ENCODE peak calls at places on chromosomes 1 and 21, in six cellular contexts. W, C, P, O, E and Q are unnamed samples.
A peak's percentile ranks its signal among the peaks of the same experiment; 100 is the strongest.

GRCh38 chr1:27481994-27482620 is 7.9 kb downstream of the WASF2 start:
- DNase-seq in C (no peak), E (no peak), W (no peak), O (no peak), P (no peak), Q (no peak)

GRCh38 chr1:23216771-23217420 is 406 bp downstream of the HTR1D start:
- DNase-seq in O (peak; percentile 19), E (peak; percentile 34), P (peak; percentile 61), W (peak; percentile 37), C (no peak), Q (no peak)

GRCh38 chr1:187051618-187052232 is 223.0 kb downstream of the PLA2G4A start:
- DNase-seq in W (no peak), C (peak; percentile 54), P (peak; percentile 56), E (no peak), O (peak; percentile 17), Q (peak; percentile 5)

GRCh38 chr1:218930000-218930399 is 243.7 kb upstream of the LYPLAL1 start:
- DNase-seq in O (no peak), P (no peak), W (no peak), C (no peak), E (no peak), Q (no peak)

GRCh38 chr1:198529414-198529813 is 11.1 kb downstream of the ATP6V1G3 start:
- DNase-seq in P (no peak), E (no peak), C (peak; percentile 90), W (no peak), O (no peak), Q (peak; percentile 83)

GRCh38 chr1:244796719-244797406 is 38.6 kb upstream of the COX20 start:
- DNase-seq in O (peak; percentile 74), P (peak; percentile 73), C (peak; percentile 61), E (peak; percentile 73), W (peak; percentile 42), Q (peak; percentile 48)

GRCh38 chr1:40763742-40764532 is 19.6 kb upstream of the KCNQ4 start:
- DNase-seq in E (no peak), W (no peak), P (no peak), C (no peak), O (no peak), Q (no peak)

GRCh38 chr1:171357179-171357578 is 43.2 kb downstream of the FMO4 start:
- DNase-seq in E (no peak), O (no peak), C (no peak), W (no peak), P (no peak), Q (no peak)

GRCh38 chr1:94339229-94339927 is 78.8 kb upstream of the ABCD3 start:
- DNase-seq in O (no peak), E (no peak), C (no peak), P (no peak), W (no peak), Q (no peak)

GRCh38 chr1:1753607-1754005 is 24.7 kb downstream of the NADK start:
- DNase-seq in C (no peak), O (no peak), E (no peak), W (peak; percentile 38), P (no peak), Q (no peak)

GRCh38 chr21:28991861-28992525 is 684 bp downstream of the LTN1 start:
- DNase-seq in C (no peak), P (peak; percentile 2), E (no peak), O (no peak), W (no peak), Q (no peak)

GRCh38 chr1:47794081-47794480 is 203.1 kb downstream of the TRABD2B start:
- DNase-seq in C (no peak), P (no peak), W (no peak), O (no peak), E (no peak), Q (no peak)

GRCh38 chr1:71049951-71050598 is 2.5 kb upstream of the PTGER3 start:
- DNase-seq in E (peak; percentile 27), C (peak; percentile 72), O (no peak), P (peak; percentile 78), W (no peak), Q (peak; percentile 72)

GRCh38 chr1:51839094-51839493 is 39.4 kb downstream of the NRDC start:
- DNase-seq in W (no peak), O (no peak), E (no peak), C (no peak), P (no peak), Q (no peak)

GRCh38 chr1:200015811-200016210 is 11.7 kb upstream of the NR5A2 start:
- DNase-seq in O (no peak), E (no peak), C (peak; percentile 56), W (no peak), P (no peak), Q (no peak)

GRCh38 chr1:19976317-19977003 is 3.0 kb downstream of the PLA2G2A start:
- DNase-seq in C (no peak), P (no peak), O (no peak), E (no peak), W (no peak), Q (no peak)

GRCh38 chr1:201495447-201496295 is 11.3 kb downstream of the CSRP1 start:
- DNase-seq in E (peak; percentile 52), O (no peak), P (peak; percentile 88), C (peak; percentile 73), W (peak; percentile 91), Q (peak; percentile 44)

GRCh38 chr1:154155282-154155681 is 409 bp upstream of the NUP210L start:
- DNase-seq in O (no peak), W (peak; percentile 49), E (no peak), C (peak; percentile 31), P (peak; percentile 19), Q (peak; percentile 16)

GRCh38 chr1:93625582-93626327 is 55.9 kb downstream of the BCAR3 start:
- DNase-seq in E (no peak), O (no peak), P (no peak), W (no peak), C (peak; percentile 91), Q (peak; percentile 86)

GRCh38 chr1:119582801-119583200 is 65.3 kb downstream of the ZNF697 start:
- DNase-seq in W (peak; percentile 42), P (peak; percentile 64), C (peak; percentile 51), O (peak; percentile 61), E (peak; percentile 63), Q (peak; percentile 65)

GRCh38 chr1:47732489-47732888 is 264.7 kb downstream of the TRABD2B start:
- DNase-seq in C (no peak), O (no peak), W (no peak), P (no peak), E (no peak), Q (no peak)

GRCh38 chr1:119372493-119373086 is 4.0 kb downstream of the HAO2 start:
- DNase-seq in W (no peak), C (peak; percentile 39), P (peak; percentile 59), E (peak; percentile 63), O (no peak), Q (peak; percentile 35)

GRCh38 chr1:234408757-234409156 is 35.5 kb downstream of the COA6 start:
- DNase-seq in W (no peak), C (no peak), P (no peak), O (no peak), E (no peak), Q (no peak)

GRCh38 chr1:248375446-248375845 is at the start of gene OR2T6:
- DNase-seq in O (no peak), C (no peak), P (no peak), E (no peak), W (no peak), Q (no peak)

GRCh38 chr1:61642475-61643232 is 82.3 kb downstream of the TM2D1 start:
- DNase-seq in O (no peak), P (no peak), E (no peak), W (no peak), C (no peak), Q (no peak)

GRCh38 chr1:63674238-63674864 is 81.1 kb downstream of the PGM1 start:
- DNase-seq in E (peak; percentile 84), C (peak; percentile 77), O (peak; percentile 95), W (peak; percentile 95), P (peak; percentile 82), Q (peak; percentile 87)

GRCh38 chr1:30700528-30701265 is 22.7 kb downstream of the MATN1 start:
- DNase-seq in P (no peak), O (no peak), W (peak; percentile 60), E (peak; percentile 39), C (peak; percentile 83), Q (peak; percentile 67)

DNA sequence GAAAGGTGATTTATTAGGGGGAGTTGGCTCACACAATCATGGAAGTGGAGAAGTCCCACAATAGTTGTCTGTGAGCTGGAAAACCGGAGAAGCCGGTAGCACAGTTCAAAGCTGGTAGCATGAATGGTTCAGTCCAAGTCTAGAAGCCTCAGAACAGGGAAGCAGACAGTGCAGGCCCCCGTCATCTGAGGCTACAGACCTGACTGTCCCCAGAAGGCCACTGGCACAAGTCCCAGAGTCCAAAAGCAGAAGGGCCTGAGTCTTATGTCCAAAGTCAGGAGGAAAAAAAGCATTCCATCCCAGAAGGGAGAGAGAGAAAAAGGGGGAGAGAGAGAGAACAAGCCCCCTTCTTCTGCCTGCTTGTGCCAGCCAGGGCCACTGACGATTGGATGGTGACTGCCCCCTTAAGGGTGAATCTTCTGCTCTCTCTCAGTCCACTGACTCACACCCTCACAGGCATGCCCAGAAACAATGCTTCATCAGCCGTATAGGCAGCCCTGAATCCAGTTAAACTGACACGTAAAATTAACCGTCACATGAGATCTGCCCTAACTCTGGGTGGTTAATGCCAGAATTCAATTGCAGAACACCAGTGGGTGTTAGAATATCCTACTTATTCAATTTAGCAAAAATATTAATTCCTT is 49.3 kb upstream of the POU2F1 start:
- DNase-seq in W (no peak), C (peak; percentile 25), O (no peak), P (no peak), E (no peak), Q (no peak)
- TF ChIP-seq CTCF in W (no peak), C (peak; percentile 12), O (no peak), P (no peak), E (no peak), Q (no peak)

GRCh38 chr1:33181038-33181861 is 593 bp downstream of the TRIM62 start:
- DNase-seq in O (peak; percentile 49), P (peak; percentile 71), E (peak; percentile 54), W (peak; percentile 77), C (peak; percentile 17), Q (peak; percentile 17)
- TF ChIP-seq CTCF in O (no peak), P (no peak), E (no peak), W (no peak), C (no peak), Q (no peak)

GRCh38 chr1:185846672-185847440 is 112.7 kb downstream of the HMCN1 start:
- DNase-seq in P (no peak), O (no peak), E (no peak), C (peak; percentile 88), W (no peak), Q (peak; percentile 42)
- TF ChIP-seq CTCF in P (no peak), O (no peak), E (no peak), C (no peak), W (no peak), Q (no peak)

DNA sequence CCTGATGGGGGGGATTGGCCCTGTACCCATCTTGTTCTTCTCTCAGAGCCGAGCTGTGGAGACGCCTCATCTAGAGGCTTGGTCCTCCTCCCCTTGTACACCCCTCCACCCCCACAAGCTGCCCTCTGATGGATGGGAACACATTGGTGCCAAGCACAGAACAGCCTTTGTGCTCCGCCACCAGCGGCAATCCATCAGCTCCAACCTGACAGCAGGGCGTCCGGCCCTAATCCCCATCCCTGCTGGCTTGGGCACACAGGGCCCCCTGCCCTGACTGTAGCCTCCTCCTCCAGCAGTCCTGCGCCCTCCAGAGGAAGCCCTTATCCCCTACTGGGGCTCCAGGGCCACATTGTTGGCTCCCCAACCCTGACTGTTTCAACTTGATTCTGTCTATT is 3.8 kb upstream of the MYOG start:
- DNase-seq in C (no peak), P (no peak), W (no peak), O (no peak), E (no peak), Q (no peak)
- TF ChIP-seq CTCF in C (no peak), P (no peak), W (no peak), O (no peak), E (no peak), Q (no peak)